ENCODE peak calls at places on chromosomes 2 and 18, in four cellular contexts. N is K562, L is HepG2, C is SK-N-SH. B is an unnamed sample.

GRCh38 chr2:98118161-98118560 is 31.2 kb downstream of the VWA3B start:
- DNase-seq in N (no peak), L (no peak), C (no peak), B (no peak)

GRCh38 chr2:169221745-169222369 is 140.5 kb downstream of the LRP2 start:
- DNase-seq in N (peak; percentile 71), L (no peak), C (peak; percentile 14), B (no peak)

GRCh38 chr2:150625741-150626140 is 138.3 kb upstream of the RND3 start:
- DNase-seq in N (no peak), L (no peak), C (no peak), B (no peak)

GRCh38 chr18:58525517-58525916 is 103.4 kb downstream of the ALPK2 start:
- DNase-seq in N (no peak), L (no peak), C (no peak), B (no peak)

GRCh38 chr2:36482576-36483214 is 115.3 kb downstream of the FEZ2 start:
- DNase-seq in N (no peak), L (peak; percentile 76), C (no peak), B (no peak)

GRCh38 chr2:16151651-16152050 is 211.3 kb downstream of the MYCN start:
- DNase-seq in N (no peak), L (no peak), C (no peak), B (no peak)

GRCh38 chr2:151782378-151783132 is 45.7 kb downstream of the ARL5A start:
- DNase-seq in N (peak; percentile 88), L (no peak), C (no peak), B (no peak)

GRCh38 chr2:18980104-18980777 is 378.2 kb downstream of the OSR1 start:
- DNase-seq in N (no peak), L (no peak), C (no peak), B (no peak)

GRCh38 chr2:72934683-72935610 is 17.6 kb downstream of the EMX1 start:
- DNase-seq in N (peak; percentile 73), L (peak; percentile 73), C (no peak), B (peak; percentile 54)

GRCh38 chr2:143558665-143559064 is 429.4 kb downstream of the ARHGAP15 start:
- DNase-seq in N (no peak), L (no peak), C (no peak), B (no peak)

GRCh38 chr2:100214265-100214961 is 72.0 kb upstream of the AFF3 start:
- DNase-seq in N (no peak), L (peak; percentile 66), C (no peak), B (no peak)

GRCh38 chr2:136920652-136921333 is 155.4 kb downstream of the THSD7B start:
- DNase-seq in N (no peak), L (peak; percentile 7), C (peak; percentile 76), B (peak; percentile 22)

GRCh38 chr2:219178377-219179175 is 501 bp downstream of the RETREG2 start:
- DNase-seq in N (peak; percentile 63), L (no peak), C (peak; percentile 81), B (peak; percentile 47)

GRCh38 chr2:119683717-119684443 is 4.9 kb downstream of the TMEM177 start:
- DNase-seq in N (peak; percentile 27), L (no peak), C (peak; percentile 60), B (no peak)

GRCh38 chr2:220962556-220962955 is 609.5 kb downstream of the EPHA4 start:
- DNase-seq in N (no peak), L (no peak), C (no peak), B (no peak)

GRCh38 chr2:111702119-111702808 is 181.7 kb downstream of the ANAPC1 start:
- DNase-seq in N (peak; percentile 86), L (peak; percentile 74), C (peak; percentile 52), B (peak; percentile 75)

GRCh38 chr2:229096667-229097066 is 174.4 kb downstream of the PID1 start:
- DNase-seq in N (no peak), L (no peak), C (no peak), B (no peak)

GRCh38 chr2:62711832-62712494 is 6.5 kb downstream of the EHBP1 start:
- DNase-seq in N (no peak), L (peak; percentile 76), C (no peak), B (no peak)

GRCh38 chr2:160474891-160475795 is 18.5 kb downstream of the RBMS1 start:
- DNase-seq in N (no peak), L (no peak), C (no peak), B (no peak)

GRCh38 chr2:112482309-112483046 is 522 bp downstream of the TTL start:
- DNase-seq in N (peak; percentile 61), L (peak; percentile 25), C (peak; percentile 77), B (peak; percentile 39)

GRCh38 chr2:138275881-138276280 is 225.7 kb upstream of the SPOPL start:
- DNase-seq in N (no peak), L (peak; percentile 88), C (no peak), B (no peak)

GRCh38 chr2:138267161-138267901 is 234.2 kb upstream of the SPOPL start:
- DNase-seq in N (no peak), L (no peak), C (no peak), B (no peak)

GRCh38 chr18:62973689-62974088 is 258.3 kb downstream of the PHLPP1 start:
- DNase-seq in N (no peak), L (no peak), C (no peak), B (no peak)

GRCh38 chr2:15472133-15472532 is 89.0 kb downstream of the NBAS start:
- DNase-seq in N (no peak), L (no peak), C (no peak), B (no peak)

GRCh38 chr2:232146294-232146693 is 184.8 kb downstream of the DIS3L2 start:
- DNase-seq in N (no peak), L (no peak), C (no peak), B (no peak)

GRCh38 chr2:8389373-8390108 is 292.3 kb upstream of the ID2 start:
- DNase-seq in N (no peak), L (no peak), C (no peak), B (no peak)

GRCh38 chr2:20300656-20301055 is 50.0 kb downstream of the PUM2 start:
- DNase-seq in N (no peak), L (no peak), C (no peak), B (no peak)

GRCh38 chr2:136164377-136164776 is 46.4 kb upstream of the CXCR4 start:
- DNase-seq in N (no peak), L (no peak), C (no peak), B (no peak)

GRCh38 chr2:169979025-169979424 is 151.8 kb downstream of the UBR3 start:
- DNase-seq in N (no peak), L (no peak), C (no peak), B (no peak)

GRCh38 chr18:13823707-13824395 is at the start of gene MC5R:
- DNase-seq in N (peak; percentile 60), L (peak; percentile 23), C (peak; percentile 92), B (peak; percentile 82)

DNA sequence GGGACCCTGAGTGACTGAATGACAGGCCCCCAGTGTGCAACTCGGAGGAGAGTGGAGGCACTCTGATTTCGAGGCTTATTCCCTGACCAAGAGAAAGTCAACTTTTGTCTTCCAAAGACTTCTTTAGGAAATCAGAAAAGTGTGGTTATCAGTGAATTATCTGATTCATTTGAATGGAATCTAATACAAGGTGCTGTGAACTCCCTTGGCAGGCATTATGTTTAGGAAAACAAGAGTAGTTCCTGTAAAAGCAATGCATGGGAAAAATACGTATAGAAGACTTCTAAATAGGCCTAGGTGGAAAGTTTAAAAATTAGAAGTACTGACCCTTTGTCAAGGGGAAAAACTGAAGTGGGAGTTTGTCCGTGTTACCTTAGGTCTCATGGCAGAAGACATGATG is 269.4 kb downstream of the GBX2 start:
- DNase-seq in N (no peak), L (no peak), C (no peak), B (no peak)
- TF ChIP-seq FOXJ3 in N (no peak), L (no peak), C (no peak), B (no peak)

GRCh38 chr2:30180230-30180629 is 33.4 kb downstream of the YPEL5 start:
- DNase-seq in N (no peak), L (no peak), C (no peak), B (no peak)
- TF ChIP-seq FOXJ3 in N (no peak), L (no peak), C (no peak), B (no peak)

DNA sequence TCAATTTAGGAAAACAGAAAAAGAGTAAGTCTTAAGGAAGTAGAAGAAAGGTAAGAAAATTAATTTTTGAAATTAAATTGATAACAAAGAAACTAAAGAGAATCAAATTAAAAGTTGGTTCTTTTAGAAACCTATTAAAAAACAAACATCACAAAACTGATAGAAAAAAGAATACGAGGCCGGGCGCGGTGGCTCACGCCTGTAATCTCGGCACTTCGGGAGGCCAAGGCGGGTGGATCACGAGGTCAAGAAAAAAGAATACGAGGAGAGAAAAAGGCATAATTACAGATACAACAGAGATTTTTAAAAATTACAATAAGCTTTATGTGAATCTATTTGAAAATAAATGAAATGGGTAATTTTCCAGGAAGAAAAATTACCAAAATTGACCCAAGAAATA is 11.8 kb downstream of the PREPL start:
- DNase-seq in N (no peak), L (no peak), C (no peak), B (no peak)
- TF ChIP-seq FOXJ3 in N (no peak), L (no peak), C (no peak), B (no peak)

DNA sequence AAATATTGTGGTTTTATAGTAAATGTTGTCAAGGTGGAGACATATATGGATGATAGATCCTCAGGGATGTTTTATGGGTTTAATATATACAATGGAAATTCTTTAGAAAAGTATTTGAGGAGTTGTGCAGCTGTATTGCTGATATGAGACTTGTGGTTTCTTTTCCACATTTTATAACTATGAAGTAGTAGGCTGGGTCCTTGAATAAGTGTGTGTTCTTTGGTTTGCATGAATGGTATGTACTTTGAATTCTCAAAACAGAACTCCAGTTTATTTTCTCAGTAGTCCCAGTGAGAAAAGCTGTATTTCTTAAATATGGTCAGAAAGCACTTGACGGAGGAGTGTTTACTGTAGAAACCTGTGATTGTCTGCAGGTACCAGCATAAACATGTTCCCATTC is 42.4 kb downstream of the PLCL1 start:
- DNase-seq in N (no peak), L (no peak), C (no peak), B (no peak)
- TF ChIP-seq FOXJ3 in N (no peak), L (no peak), C (no peak), B (no peak)

GRCh38 chr2:64212801-64213321 is 68.6 kb upstream of the PELI1 start:
- DNase-seq in N (peak; percentile 69), L (no peak), C (no peak), B (no peak)

GRCh38 chr2:64210816-64211215 is 66.6 kb upstream of the PELI1 start:
- DNase-seq in N (no peak), L (no peak), C (no peak), B (no peak)

GRCh38 chr2:64213607-64214275 is 69.5 kb upstream of the PELI1 start:
- DNase-seq in N (peak; percentile 29), L (no peak), C (no peak), B (no peak)

GRCh38 chr2:64211471-64211870 is 67.3 kb upstream of the PELI1 start:
- DNase-seq in N (no peak), L (no peak), C (no peak), B (no peak)

GRCh38 chr2:64212346-64212745 is 68.1 kb upstream of the PELI1 start:
- DNase-seq in N (peak; percentile 54), L (no peak), C (no peak), B (no peak)
- TF ChIP-seq FOXJ3 in N (no peak), L (no peak), C (no peak), B (no peak)

B was measured in WTC11.